ENCODE peak calls at places on chromosome 15, in seven cellular contexts. V is esophagus squamous epithelium, F is IMR-90, C is tibial nerve, M is HCT116, T is esophagus muscularis mucosa, W is spleen. K is an unnamed sample.

GRCh38 chr15:48993411-48993810 is 29.7 kb upstream of the SHC4 start:
- DNase-seq in T (no peak), W (no peak), M (no peak), C (no peak), V (no peak), F (peak; percentile 35), K (no peak)

GRCh38 chr15:24924621-24925020 is 30.2 kb upstream of the SNRPN start:
- DNase-seq in T (no peak), C (no peak), M (no peak), V (no peak), W (no peak), F (peak; percentile 2), K (no peak)

GRCh38 chr15:75921732-75922703 is 18.3 kb downstream of the FBXO22 start:
- DNase-seq in W (no peak), M (peak; percentile 48), T (no peak), F (peak; percentile 83), V (no peak), C (peak; percentile 21), K (no peak)

GRCh38 chr15:36507458-36507857 is 72.0 kb upstream of the CDIN1 start:
- DNase-seq in M (no peak), F (no peak), V (no peak), T (no peak), C (no peak), W (no peak), K (no peak)

GRCh38 chr15:48536681-48537091 is 108.8 kb downstream of the FBN1 start:
- DNase-seq in M (no peak), V (no peak), W (no peak), C (no peak), T (no peak), F (peak; percentile 35), K (no peak)

GRCh38 chr15:52005748-52006701 is 13.0 kb upstream of the MAPK6 start:
- DNase-seq in W (no peak), C (no peak), F (peak; percentile 85), T (no peak), M (no peak), V (no peak), K (no peak)

GRCh38 chr15:52146261-52146660 is 33.7 kb upstream of the BCL2L10 start:
- DNase-seq in V (no peak), F (no peak), C (no peak), W (no peak), T (no peak), M (no peak), K (no peak)

GRCh38 chr15:48966595-48967301 is 3.0 kb upstream of the SHC4 start:
- DNase-seq in C (no peak), V (no peak), T (peak; percentile 42), W (no peak), M (no peak), F (peak; percentile 93), K (no peak)

GRCh38 chr15:84668221-84668982 is 10.4 kb upstream of the NMB start:
- DNase-seq in C (no peak), F (no peak), V (no peak), M (no peak), W (no peak), T (no peak), K (no peak)

GRCh38 chr15:65286069-65286703 is 497 bp downstream of the PARP16 start:
- DNase-seq in T (no peak), M (no peak), V (no peak), F (no peak), W (no peak), C (no peak), K (no peak)

GRCh38 chr15:71627604-71628003 is 182.8 kb upstream of the NR2E3 start:
- DNase-seq in T (no peak), M (no peak), F (no peak), W (no peak), V (no peak), C (no peak), K (no peak)

GRCh38 chr15:70643783-70644125 is 119.6 kb downstream of the UACA start:
- DNase-seq in F (no peak), V (no peak), W (no peak), C (no peak), M (peak; percentile 19), T (no peak), K (no peak)

GRCh38 chr15:70023769-70024491 is 73.8 kb downstream of the TLE3 start:
- DNase-seq in T (no peak), V (no peak), W (peak; percentile 71), C (peak; percentile 46), M (no peak), F (peak; percentile 36), K (no peak)

GRCh38 chr15:79101866-79102581 is 11.4 kb upstream of the RASGRF1 start:
- DNase-seq in M (peak; percentile 3), T (peak; percentile 47), C (no peak), V (no peak), F (peak; percentile 7), W (no peak), K (no peak)

GRCh38 chr15:85094685-85095084 is 113.0 kb downstream of the PDE8A start:
- DNase-seq in T (no peak), M (no peak), W (no peak), C (no peak), V (no peak), F (peak; percentile 74), K (no peak)

GRCh38 chr15:45704329-45705249 is 69.8 kb downstream of the SQOR start:
- DNase-seq in C (no peak), V (no peak), T (no peak), M (no peak), F (peak; percentile 37), W (peak; percentile 78), K (no peak)

GRCh38 chr15:74365619-74366445 is 1.6 kb downstream of the CYP11A1 start:
- DNase-seq in T (no peak), W (no peak), F (peak; percentile 41), C (peak; percentile 39), V (no peak), M (no peak), K (no peak)

GRCh38 chr15:65663521-65663920 is 41.8 kb downstream of the SLC24A1 start:
- DNase-seq in M (no peak), T (no peak), W (no peak), C (no peak), F (no peak), V (no peak), K (no peak)

GRCh38 chr15:58201536-58201935 is 63.4 kb downstream of the AQP9 start:
- DNase-seq in M (no peak), F (peak; percentile 45), V (no peak), T (no peak), W (no peak), C (no peak), K (no peak)

DNA sequence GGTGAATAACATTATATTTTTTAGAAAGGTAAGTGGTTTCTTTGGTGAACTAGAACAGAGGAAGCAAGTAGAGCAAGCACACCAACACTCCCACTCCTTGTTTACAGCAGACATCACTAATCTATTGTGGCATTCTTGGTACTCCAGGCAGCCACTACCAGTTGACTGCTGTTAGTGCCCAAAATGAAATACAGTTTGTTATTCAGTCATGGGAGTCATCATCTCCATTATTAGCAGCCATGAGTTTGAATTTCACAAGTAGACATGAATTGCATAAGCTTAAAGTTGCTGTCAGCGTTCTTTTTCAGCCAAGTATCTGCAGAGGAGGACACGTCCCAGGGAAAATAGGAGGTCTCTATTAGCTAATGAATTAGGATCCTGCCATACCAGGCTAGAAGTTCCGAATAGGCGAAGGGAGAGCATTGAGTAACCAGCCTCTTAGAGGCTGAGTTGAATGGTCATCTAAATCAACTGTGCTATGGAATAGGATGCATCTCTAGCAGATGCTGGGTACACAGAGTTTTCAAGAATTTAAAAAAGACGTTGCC is 252.7 kb upstream of the ICE2 start:
- DNase-seq in T (no peak), F (no peak), M (no peak), V (no peak), C (no peak), W (no peak), K (no peak)
- TF ChIP-seq CTCF in T (no peak), F (no peak), M (no peak), V (no peak), C (no peak), W (no peak), K (no peak)

DNA sequence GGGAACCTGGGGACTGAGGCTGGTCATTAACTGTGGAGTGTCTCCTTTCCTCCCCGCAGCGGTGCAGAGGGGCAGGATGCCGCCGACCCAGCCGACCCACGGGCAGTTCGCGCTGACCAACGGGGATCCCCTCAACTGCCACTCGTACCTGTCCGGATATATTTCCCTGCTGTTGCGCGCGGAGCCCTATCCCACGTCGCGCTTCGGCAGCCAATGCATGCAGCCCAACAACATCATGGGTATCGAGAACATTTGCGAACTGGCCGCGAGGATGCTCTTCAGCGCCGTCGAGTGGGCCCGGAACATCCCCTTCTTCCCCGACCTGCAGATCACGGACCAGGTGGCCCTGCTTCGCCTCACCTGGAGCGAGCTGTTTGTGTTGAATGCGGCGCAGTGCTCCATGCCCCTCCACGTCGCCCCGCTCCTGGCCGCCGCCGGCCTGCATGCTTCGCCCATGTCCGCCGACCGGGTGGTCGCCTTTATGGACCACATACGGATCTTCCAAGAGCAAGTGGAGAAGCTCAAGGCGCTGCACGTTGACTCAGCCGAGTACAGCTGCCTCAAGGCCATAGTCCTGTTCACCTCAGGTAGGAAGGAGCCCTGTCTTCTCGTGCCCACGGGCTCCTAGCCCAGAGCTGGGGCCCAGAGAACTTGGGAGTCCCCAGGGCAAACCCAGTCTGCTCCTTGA is 3.7 kb downstream of the NR2F2 start:
- DNase-seq in F (no peak), M (no peak), T (peak; percentile 90), W (no peak), V (no peak), C (no peak), K (no peak)
- H3K36me3 ChIP-seq in F (peaks cover 52% of the 10 kb centered on the region), M (peaks cover 22% of the 10 kb centered on the region), T (peaks cover 28% of the 10 kb centered on the region), W (no peaks in the 10 kb centered on the region), V (no peaks in the 10 kb centered on the region), C (peaks cover 10% of the 10 kb centered on the region), K (peaks cover 22% of the 10 kb centered on the region)

GRCh38 chr15:31437686-31438085 is 111.1 kb downstream of the KLF13 start:
- DNase-seq in W (no peak), C (no peak), T (no peak), M (no peak), F (no peak), V (no peak), K (no peak)
- TF ChIP-seq POLR2A in W (no peak), C (no peak), T (no peak), M (no peak), F (no peak), V (no peak), K (no peak)

DNA sequence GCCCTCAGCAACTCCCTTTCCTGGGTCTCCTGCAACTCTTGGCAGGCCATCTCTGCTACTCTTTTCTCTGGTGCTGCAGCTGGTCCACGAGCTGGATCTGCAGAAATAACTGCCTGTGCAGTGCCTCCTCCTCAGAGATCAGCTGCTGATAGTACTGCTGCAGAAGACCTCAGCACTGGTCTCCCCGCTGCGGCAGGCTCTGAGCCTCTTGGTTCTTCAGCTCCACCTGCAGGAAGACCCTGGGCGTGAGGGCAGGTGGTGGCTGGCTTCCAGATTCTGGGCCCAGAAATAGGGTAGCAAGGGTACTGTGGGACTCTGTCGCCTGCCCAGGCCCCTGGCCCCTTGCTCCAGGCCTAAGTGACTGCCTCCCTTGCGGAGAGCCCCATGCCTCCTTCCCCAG is 79.7 kb upstream of the C2CD4B start:
- DNase-seq in M (no peak), W (no peak), F (no peak), T (no peak), V (no peak), C (no peak), K (no peak)
- TF ChIP-seq CTCF in M (no peak), W (no peak), F (no peak), T (no peak), V (no peak), C (no peak), K (no peak)